ENCODE peak calls at places on chromosomes 5 and 9, in ten cellular contexts. K is heart left ventricle, V is Caco-2, Q is AG10803, T is body of pancreas, X is gastrocnemius medialis, F is left ventricle myocardium inferior, C is adipocyte, S is endothelial cell of umbilical vein, O is mammary epithelial cell. N is an unnamed sample.

GRCh38 chr5:141001466-141001853 is 35.2 kb downstream of the PCDHAC2 start:
- DNase-seq in K (no peak), V (peak; percentile 40), Q (no peak), T (peak; percentile 26), X (no peak), F (no peak), C (no peak), S (no peak), O (peak; percentile 72), N (peak; percentile 46)

GRCh38 chr5:109964136-109964535 is 274.4 kb downstream of the MAN2A1 start:
- DNase-seq in K (no peak), V (no peak), Q (no peak), T (no peak), X (no peak), F (no peak), C (no peak), S (no peak), O (peak; percentile 24), N (no peak)

GRCh38 chr5:157747173-157747758 is 3.8 kb downstream of the LSM11 start:
- DNase-seq in K (no peak), V (no peak), Q (no peak), T (no peak), X (no peak), F (no peak), C (no peak), S (no peak), O (no peak), N (no peak)

GRCh38 chr5:140546851-140547507 is 483 bp upstream of the EIF4EBP3 start:
- DNase-seq in K (no peak), V (no peak), Q (no peak), T (peak; percentile 24), X (no peak), F (no peak), C (no peak), S (no peak), O (no peak), N (no peak)

GRCh38 chr5:2205596-2205995 is 322.9 kb upstream of the IRX4 start:
- DNase-seq in K (no peak), V (no peak), Q (no peak), T (no peak), X (no peak), F (no peak), C (no peak), S (no peak), O (no peak), N (no peak)

GRCh38 chr5:18900644-18901043 is 1087.4 kb downstream of the CDH18 start:
- DNase-seq in K (no peak), V (no peak), Q (no peak), T (no peak), X (no peak), F (no peak), C (no peak), S (no peak), O (no peak), N (no peak)

GRCh38 chr9:103210607-103211006 is 215.5 kb downstream of the CYLC2 start:
- DNase-seq in K (no peak), V (no peak), Q (no peak), T (no peak), X (no peak), F (no peak), C (no peak), S (no peak), O (no peak), N (no peak)

GRCh38 chr5:174523311-174524159 is 200.8 kb upstream of the MSX2 start:
- DNase-seq in K (no peak), V (peak; percentile 61), Q (no peak), T (no peak), X (no peak), F (no peak), C (no peak), S (no peak), O (no peak), N (no peak)

GRCh38 chr5:149317281-149318048 is 27.8 kb upstream of the GRPEL2 start:
- DNase-seq in K (no peak), V (no peak), Q (peak; percentile 60), T (peak; percentile 48), X (no peak), F (no peak), C (peak; percentile 80), S (peak; percentile 62), O (peak; percentile 37), N (peak; percentile 44)

GRCh38 chr5:96254980-96255681 is 177.9 kb downstream of the PCSK1 start:
- DNase-seq in K (no peak), V (no peak), Q (peak; percentile 99), T (peak; percentile 24), X (no peak), F (no peak), C (peak; percentile 87), S (peak; percentile 86), O (peak; percentile 61), N (no peak)

GRCh38 chr5:55982957-55983381 is 11.8 kb downstream of the IL6ST start:
- DNase-seq in K (no peak), V (peak; percentile 50), Q (no peak), T (peak; percentile 42), X (no peak), F (no peak), C (no peak), S (no peak), O (no peak), N (peak; percentile 23)

GRCh38 chr5:167348286-167348926 is 943.0 kb upstream of the WWC1 start:
- DNase-seq in K (no peak), V (no peak), Q (no peak), T (no peak), X (no peak), F (no peak), C (no peak), S (no peak), O (no peak), N (peak; percentile 67)

GRCh38 chr5:108564441-108564840 is 182.5 kb upstream of the FBXL17 start:
- DNase-seq in K (no peak), V (no peak), Q (no peak), T (no peak), X (no peak), F (no peak), C (no peak), S (no peak), O (no peak), N (no peak)

GRCh38 chr5:157918811-157919742 is 60.1 kb upstream of the CLINT1 start:
- DNase-seq in K (no peak), V (peak; percentile 57), Q (peak; percentile 18), T (peak; percentile 7), X (no peak), F (no peak), C (peak; percentile 47), S (peak; percentile 11), O (no peak), N (no peak)

GRCh38 chr9:130857864-130858730 is 23.0 kb downstream of the ABL1 start:
- DNase-seq in K (peak; percentile 72), V (no peak), Q (peak; percentile 93), T (peak; percentile 40), X (peak; percentile 75), F (peak; percentile 64), C (peak; percentile 85), S (peak; percentile 46), O (peak; percentile 80), N (no peak)

GRCh38 chr5:129271309-129271708 is 176.8 kb downstream of the ISOC1 start:
- DNase-seq in K (no peak), V (no peak), Q (no peak), T (no peak), X (no peak), F (no peak), C (peak; percentile 27), S (peak; percentile 2), O (peak; percentile 5), N (peak; percentile 19)
- H3K4me3 ChIP-seq in K (no peak overlapping the region), V (no peak overlapping the region), Q (no peak overlapping the region), T (no peak overlapping the region), X (no peak overlapping the region), F (no peak overlapping the region), C (no peak overlapping the region), S (no peak overlapping the region), O (no peak overlapping the region), N (no peak overlapping the region)

DNA sequence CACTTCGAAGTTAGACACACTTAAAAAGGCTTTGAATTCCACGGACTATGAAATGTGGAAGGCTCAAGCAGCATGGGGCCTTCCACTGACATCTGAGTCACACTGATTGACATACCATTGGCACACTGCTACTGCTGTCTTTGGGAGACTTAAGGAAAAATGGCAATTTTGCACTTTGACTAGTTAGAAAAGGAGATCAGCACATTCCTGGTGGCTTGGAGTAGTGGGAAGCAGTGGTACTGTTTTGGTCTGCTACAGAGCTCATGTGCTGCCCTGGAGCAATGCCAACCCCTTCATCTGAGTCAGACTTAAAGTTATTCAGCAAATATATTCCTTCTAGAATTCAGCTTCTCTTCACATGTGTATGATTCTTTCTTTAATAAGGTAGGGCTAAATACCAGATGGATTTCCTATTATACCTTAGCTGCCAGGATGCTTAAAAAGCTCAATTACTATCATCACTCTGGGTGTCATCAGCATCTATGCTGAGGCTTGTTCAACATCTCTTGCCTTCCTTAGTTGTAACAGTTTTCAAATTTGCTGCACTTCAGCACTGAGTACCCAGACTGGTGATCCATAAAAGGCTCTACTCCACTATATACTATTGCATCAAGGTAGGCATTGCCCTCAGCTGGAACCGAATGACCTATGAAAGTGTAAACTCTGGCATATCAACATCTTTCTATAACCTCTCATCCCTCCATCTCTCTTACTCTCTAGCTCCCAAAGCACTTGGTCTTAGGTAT is 42.3 kb upstream of the MOCS2 start:
- DNase-seq in K (no peak), V (no peak), Q (peak; percentile 90), T (peak; percentile 19), X (no peak), F (no peak), C (peak; percentile 78), S (peak; percentile 29), O (peak; percentile 36), N (no peak)
- H3K4me3 ChIP-seq in K (no peak overlapping the region), V (no peak overlapping the region), Q (no peak overlapping the region), T (no peak overlapping the region), X (no peak overlapping the region), F (no peak overlapping the region), C (no peak overlapping the region), S (no peak overlapping the region), O (no peak overlapping the region), N (no peak overlapping the region)

GRCh38 chr5:143435207-143435657 is 31.7 kb upstream of the NR3C1 start:
- DNase-seq in K (peak; percentile 17), V (no peak), Q (no peak), T (no peak), X (peak; percentile 25), F (no peak), C (peak; percentile 43), S (peak; percentile 18), O (no peak), N (no peak)
- H3K4me3 ChIP-seq in K (no peak overlapping the region), V (no peak overlapping the region), Q (no peak overlapping the region), T (no peak overlapping the region), X (peak overlapping the region; percentile 30), F (peak overlapping the region; percentile 26), C (peak overlapping the region; percentile 74), S (no peak overlapping the region), O (no peak overlapping the region), N (no peak overlapping the region)

DNA sequence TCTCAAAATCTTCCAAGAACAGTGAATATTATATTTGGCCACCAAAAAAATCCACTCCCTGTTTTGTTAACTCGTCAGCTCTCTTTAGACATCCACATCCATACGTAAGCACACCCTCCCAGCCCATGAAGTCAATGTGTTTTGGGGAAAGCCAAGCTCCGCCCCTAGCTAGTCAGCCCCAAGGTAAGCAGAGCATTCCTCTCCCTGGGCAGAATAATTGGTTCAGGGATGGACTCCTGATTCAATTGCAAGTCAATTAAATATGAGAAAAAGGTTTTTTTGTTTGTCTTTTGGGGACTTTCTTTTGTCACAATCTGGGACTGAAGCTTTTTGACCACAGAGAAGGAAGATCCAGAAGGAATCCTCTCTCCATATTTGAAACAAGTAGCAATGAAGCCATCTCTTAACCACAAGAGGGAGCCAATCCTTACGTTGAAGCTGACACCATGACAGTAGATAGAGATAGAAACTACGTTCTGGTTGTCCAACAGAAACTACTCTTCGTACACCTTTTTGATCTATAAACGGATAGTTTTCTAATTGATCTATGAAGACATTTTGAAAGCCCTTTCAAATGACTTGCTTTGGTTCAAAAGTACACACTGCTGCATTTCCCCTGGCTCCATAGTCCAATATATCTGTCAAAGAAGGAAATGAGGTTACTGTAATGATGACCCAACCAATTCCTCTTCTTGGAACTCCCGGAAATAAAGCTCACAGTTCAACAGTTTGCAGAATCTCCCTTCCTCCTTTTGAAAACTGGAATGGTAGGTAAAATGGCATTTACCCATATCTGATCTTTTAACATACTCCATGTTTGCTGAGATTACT is 166.4 kb downstream of the TLE1 start:
- DNase-seq in K (no peak), V (no peak), Q (peak; percentile 73), T (peak; percentile 61), X (no peak), F (no peak), C (peak; percentile 75), S (peak; percentile 73), O (peak; percentile 61), N (peak; percentile 23)
- H3K4me3 ChIP-seq in K (no peak overlapping the region), V (no peak overlapping the region), Q (no peak overlapping the region), T (no peak overlapping the region), X (peak overlapping the region; percentile 29), F (no peak overlapping the region), C (peak overlapping the region; percentile 66), S (peak overlapping the region; percentile 38), O (no peak overlapping the region), N (no peak overlapping the region)

N was measured in BE2C.